ENCODE peak calls at places on chromosome 20, in seven cellular contexts. S, P, A, R, K, Z and C are unnamed samples.

GRCh38 chr20:4193053-4193452 is 177.7 kb upstream of the RNF24 start:
- DNase-seq in K (no peak), P (no peak), R (no peak), Z (no peak), A (no peak), S (no peak), C (no peak)

GRCh38 chr20:5918856-5919633 is 31.3 kb downstream of the TRMT6 start:
- DNase-seq in P (peak), R (peak), K (no peak), A (no peak), Z (no peak), S (peak), C (no peak)

GRCh38 chr20:49207071-49207470 is 12.1 kb upstream of the DDX27 start:
- DNase-seq in S (no peak), K (peak), Z (peak), A (no peak), P (no peak), R (peak), C (no peak)

GRCh38 chr20:5735845-5736530 is 14.2 kb upstream of the SHLD1 start:
- DNase-seq in R (no peak), A (no peak), K (no peak), S (peak), P (peak), Z (no peak), C (no peak)

GRCh38 chr20:30816182-30816645 is 441.2 kb upstream of the DEFB115 start:
- DNase-seq in A (no peak), P (no peak), K (peak), Z (no peak), R (no peak), S (no peak), C (no peak)

GRCh38 chr20:13344671-13345070 is 123.6 kb downstream of the ISM1 start:
- DNase-seq in R (no peak), A (no peak), S (no peak), P (no peak), K (no peak), Z (no peak), C (peak)

GRCh38 chr20:47493175-47493953 is 8.3 kb upstream of the NCOA3 start:
- DNase-seq in R (no peak), Z (no peak), K (no peak), S (peak), A (no peak), P (peak), C (peak)

GRCh38 chr20:17493173-17493572 is 38.0 kb downstream of the BFSP1 start:
- DNase-seq in S (no peak), P (no peak), A (no peak), Z (no peak), K (peak), R (no peak), C (no peak)

GRCh38 chr20:47576516-47577033 is 74.9 kb downstream of the NCOA3 start:
- DNase-seq in Z (no peak), P (peak), S (peak), A (no peak), R (peak), K (no peak), C (peak)

GRCh38 chr20:23367770-23368169 is 5.8 kb downstream of the GZF1 start:
- DNase-seq in Z (no peak), P (peak), S (no peak), R (no peak), K (no peak), A (no peak), C (no peak)

GRCh38 chr20:4811661-4812181 is 90.0 kb downstream of the PRND start:
- DNase-seq in R (no peak), K (no peak), A (no peak), S (no peak), Z (no peak), P (no peak), C (no peak)

GRCh38 chr20:58822748-58823730 is 27.7 kb downstream of the GNAS-AS1 start:
- DNase-seq in S (no peak), K (no peak), Z (no peak), R (no peak), P (no peak), A (no peak), C (no peak)

GRCh38 chr20:19880256-19881079 is 122.4 kb downstream of the RIN2 start:
- DNase-seq in P (peak), Z (no peak), K (no peak), A (no peak), S (peak), R (no peak), C (peak)

GRCh38 chr20:58352454-58352853 is 36.6 kb upstream of the VAPB start:
- DNase-seq in Z (no peak), R (no peak), A (no peak), P (no peak), S (no peak), K (no peak), C (no peak)

GRCh38 chr20:22768266-22768665 is 183.9 kb upstream of the FOXA2 start:
- DNase-seq in A (no peak), R (no peak), K (no peak), S (no peak), Z (no peak), P (no peak), C (no peak)

GRCh38 chr20:20754758-20755157 is 42.3 kb upstream of the RALGAPA2 start:
- DNase-seq in S (no peak), Z (no peak), P (no peak), A (no peak), K (no peak), R (no peak), C (no peak)

GRCh38 chr20:6582449-6582848 is 185.0 kb upstream of the BMP2 start:
- DNase-seq in R (no peak), P (peak), Z (no peak), A (no peak), K (no peak), S (no peak), C (no peak)

GRCh38 chr20:34385464-34385863 is 22.4 kb downstream of the ITCH start:
- DNase-seq in P (no peak), Z (no peak), R (no peak), A (no peak), S (no peak), K (no peak), C (no peak)
- H3K4ac ChIP-seq in P (no peak), Z (no peak), R (no peak), A (no peak), S (no peak), K (no peak), C (no peak)

DNA sequence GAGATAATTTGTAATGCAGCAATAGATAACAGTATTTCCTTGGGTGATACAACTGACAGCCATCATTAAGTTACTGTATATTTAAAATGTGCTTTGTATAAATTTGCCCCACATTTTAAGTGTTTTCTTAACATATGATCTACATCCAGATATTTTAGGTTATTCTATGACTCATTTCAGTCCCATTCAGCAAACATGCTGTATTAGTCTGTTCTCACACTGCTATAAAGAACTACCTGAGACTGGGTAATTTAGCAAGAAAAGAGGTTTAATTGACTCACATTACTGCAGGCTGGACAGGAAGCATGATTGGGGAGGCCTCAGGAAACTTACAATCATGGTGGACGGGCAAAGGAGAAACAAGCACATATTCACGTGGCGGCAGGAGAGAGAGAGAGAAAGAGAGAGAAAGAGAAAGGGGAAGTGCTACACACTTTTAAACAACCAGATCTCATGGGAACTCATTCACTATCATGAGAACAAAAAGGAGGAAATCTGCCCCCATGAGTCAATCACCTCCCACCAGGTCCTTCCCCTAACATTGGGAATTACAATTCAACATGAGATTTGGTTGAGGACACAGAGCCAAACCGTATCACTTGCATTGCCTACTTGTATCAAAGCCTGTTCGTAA is 9.6 kb upstream of the CHD6 start:
- DNase-seq in A (no peak), Z (no peak), R (no peak), K (no peak), S (no peak), P (no peak), C (no peak)
- H3K23ac ChIP-seq in A (no peak), Z (no peak), R (no peak), K (no peak), S (no peak), P (no peak), C (no peak)

GRCh38 chr20:52828199-52828598 is 144.0 kb upstream of the TSHZ2 start:
- DNase-seq in S (no peak), R (no peak), K (no peak), A (no peak), Z (no peak), P (no peak), C (no peak)
- H3K4ac ChIP-seq in S (no peak), R (no peak), K (no peak), A (no peak), Z (no peak), P (no peak), C (no peak)

DNA sequence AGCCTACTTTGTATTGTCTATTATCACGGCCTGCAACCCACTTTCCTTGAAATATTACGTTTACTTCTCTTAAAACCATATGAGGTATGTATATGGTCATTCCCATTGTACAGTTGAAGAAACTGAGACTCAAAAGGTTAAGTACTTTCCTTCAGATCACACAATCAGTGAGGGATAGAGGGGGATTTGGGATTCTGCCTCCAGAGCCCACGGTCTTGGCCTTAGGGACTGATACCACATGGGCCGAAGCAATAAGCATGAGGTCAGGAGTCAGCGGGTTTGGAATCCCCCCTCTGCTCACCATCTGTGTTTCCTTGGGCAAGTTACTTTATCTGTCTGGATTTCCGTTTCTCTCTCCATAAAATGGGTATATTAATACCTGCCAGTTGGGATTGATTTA is 19.4 kb upstream of the EPB41L1 start:
- DNase-seq in P (no peak), Z (no peak), A (no peak), R (no peak), K (no peak), S (no peak), C (no peak)
- H3K23ac ChIP-seq in P (no peak), Z (no peak), A (no peak), R (no peak), K (no peak), S (no peak), C (no peak)

GRCh38 chr20:51003776-51004175 is 19.1 kb downstream of the KCNG1 start:
- DNase-seq in S (no peak), P (no peak), A (no peak), K (no peak), Z (no peak), R (no peak), C (no peak)

GRCh38 chr20:51001697-51002265 is 21.1 kb downstream of the KCNG1 start:
- DNase-seq in K (no peak), P (no peak), R (no peak), S (no peak), Z (no peak), A (no peak), C (peak)

GRCh38 chr20:51004305-51004727 is 18.6 kb downstream of the KCNG1 start:
- DNase-seq in S (no peak), R (no peak), Z (no peak), P (no peak), A (no peak), K (no peak), C (no peak)

GRCh38 chr20:51004781-51005180 is 18.1 kb downstream of the KCNG1 start:
- DNase-seq in Z (no peak), S (no peak), K (no peak), P (no peak), R (no peak), A (no peak), C (no peak)

GRCh38 chr20:51002633-51003032 is 20.3 kb downstream of the KCNG1 start:
- DNase-seq in Z (no peak), K (no peak), A (no peak), R (no peak), P (no peak), S (no peak), C (no peak)
- H3K4ac ChIP-seq in Z (no peak), K (no peak), A (peak), R (no peak), P (no peak), S (no peak), C (no peak)

GRCh38 chr20:63337786-63338420 is 23.2 kb downstream of the CHRNA4 start:
- DNase-seq in Z (no peak), K (no peak), S (no peak), R (no peak), P (no peak), A (no peak), C (no peak)
- H3K23ac ChIP-seq in Z (no peak), K (no peak), S (no peak), R (no peak), P (no peak), A (no peak), C (no peak)

GRCh38 chr20:24437322-24438090 is 31.9 kb upstream of the SYNDIG1 start:
- DNase-seq in A (no peak), Z (no peak), P (no peak), R (no peak), S (no peak), K (no peak), C (no peak)
- H3K4ac ChIP-seq in A (no peak), Z (no peak), P (no peak), R (no peak), S (no peak), K (no peak), C (no peak)

DNA sequence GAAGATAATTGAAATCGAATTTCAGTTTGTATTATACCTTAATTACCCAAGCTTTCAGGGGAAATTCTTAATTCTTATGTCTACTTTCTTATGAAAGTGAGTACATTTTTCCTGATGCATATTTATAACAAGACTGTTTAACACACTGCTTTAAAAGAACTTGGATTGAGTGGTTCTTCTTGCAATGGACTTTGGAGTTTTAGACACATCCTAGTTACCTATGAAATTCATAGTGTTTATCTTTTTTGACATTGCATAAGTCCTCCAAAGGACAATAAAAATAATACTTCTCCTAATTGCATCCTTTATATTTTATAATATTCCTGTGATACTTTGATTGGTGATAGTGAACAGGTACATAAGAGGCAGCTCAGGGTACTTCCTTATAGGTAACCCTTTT is 395.6 kb upstream of the FLRT3 start:
- DNase-seq in K (no peak), R (no peak), P (no peak), Z (no peak), A (no peak), S (no peak), C (no peak)
- H3K23ac ChIP-seq in K (no peak), R (no peak), P (no peak), Z (no peak), A (no peak), S (no peak), C (no peak)